ENCODE peak calls at places on chromosomes 2 and 18, in seven cellular contexts. One of them, this sample, is unnamed.

GRCh38 chr2:235004289-235004903 is 52.6 kb downstream of the SH3BP4 start:
- DNase-seq in fibroblast of mammary gland: no peak
- DNase-seq in stimulated activated naive B cell treated with anti-CD40 and anti-IgM and Interleukin-4, amounts not matched to agents 10 μg/mL and 1 μg/mL and 100 μg/mL, for 72 hours: no peak
- DNase-seq in NCI-H1092: no peak
- DNase-seq in stimulated activated CD4-positive, alpha-beta T cell treated with anti-CD3 and anti-CD28 coated beads, Interleukin-4, amount 100 ng/mL, for 1 hour: no peak
- DNase-seq in AML-193: no peak
- DNase-seq in adrenal gland: no peak
- DNase-seq in this sample: no peak

GRCh38 chr2:101777337-101777736 is 79.8 kb downstream of the MAP4K4 start:
- DNase-seq in fibroblast of mammary gland: no peak
- DNase-seq in stimulated activated naive B cell treated with anti-CD40 and anti-IgM and Interleukin-4, amounts not matched to agents 10 μg/mL and 1 μg/mL and 100 μg/mL, for 72 hours: no peak
- DNase-seq in NCI-H1092: no peak
- DNase-seq in stimulated activated CD4-positive, alpha-beta T cell treated with anti-CD3 and anti-CD28 coated beads, Interleukin-4, amount 100 ng/mL, for 1 hour: no peak
- DNase-seq in AML-193: no peak
- DNase-seq in adrenal gland: no peak
- DNase-seq in this sample: no peak

GRCh38 chr2:203077458-203077857 is 62.8 kb downstream of the NBEAL1 start:
- DNase-seq in fibroblast of mammary gland: peak; percentile 40
- DNase-seq in stimulated activated naive B cell treated with anti-CD40 and anti-IgM and Interleukin-4, amounts not matched to agents 10 μg/mL and 1 μg/mL and 100 μg/mL, for 72 hours: no peak
- DNase-seq in NCI-H1092: no peak
- DNase-seq in stimulated activated CD4-positive, alpha-beta T cell treated with anti-CD3 and anti-CD28 coated beads, Interleukin-4, amount 100 ng/mL, for 1 hour: no peak
- DNase-seq in AML-193: no peak
- DNase-seq in adrenal gland: no peak
- DNase-seq in this sample: no peak

GRCh38 chr2:23549821-23550535 is 165.0 kb downstream of the KLHL29 start:
- DNase-seq in fibroblast of mammary gland: no peak
- DNase-seq in stimulated activated naive B cell treated with anti-CD40 and anti-IgM and Interleukin-4, amounts not matched to agents 10 μg/mL and 1 μg/mL and 100 μg/mL, for 72 hours: no peak
- DNase-seq in NCI-H1092: peak; percentile 24
- DNase-seq in stimulated activated CD4-positive, alpha-beta T cell treated with anti-CD3 and anti-CD28 coated beads, Interleukin-4, amount 100 ng/mL, for 1 hour: no peak
- DNase-seq in AML-193: no peak
- DNase-seq in adrenal gland: peak; percentile 66
- DNase-seq in this sample: no peak

GRCh38 chr2:113167115-113167932 is 6.4 kb upstream of the PSD4 start:
- DNase-seq in fibroblast of mammary gland: no peak
- DNase-seq in stimulated activated naive B cell treated with anti-CD40 and anti-IgM and Interleukin-4, amounts not matched to agents 10 μg/mL and 1 μg/mL and 100 μg/mL, for 72 hours: no peak
- DNase-seq in NCI-H1092: no peak
- DNase-seq in stimulated activated CD4-positive, alpha-beta T cell treated with anti-CD3 and anti-CD28 coated beads, Interleukin-4, amount 100 ng/mL, for 1 hour: peak; percentile 43
- DNase-seq in AML-193: no peak
- DNase-seq in adrenal gland: peak; percentile 92
- DNase-seq in this sample: no peak

GRCh38 chr2:212266310-212266709 is 272.3 kb downstream of the ERBB4 start:
- DNase-seq in fibroblast of mammary gland: no peak
- DNase-seq in stimulated activated naive B cell treated with anti-CD40 and anti-IgM and Interleukin-4, amounts not matched to agents 10 μg/mL and 1 μg/mL and 100 μg/mL, for 72 hours: no peak
- DNase-seq in NCI-H1092: no peak
- DNase-seq in stimulated activated CD4-positive, alpha-beta T cell treated with anti-CD3 and anti-CD28 coated beads, Interleukin-4, amount 100 ng/mL, for 1 hour: no peak
- DNase-seq in AML-193: no peak
- DNase-seq in adrenal gland: no peak
- DNase-seq in this sample: no peak

GRCh38 chr18:77123313-77124231 is 9.0 kb downstream of the MBP start:
- DNase-seq in fibroblast of mammary gland: no peak
- DNase-seq in stimulated activated naive B cell treated with anti-CD40 and anti-IgM and Interleukin-4, amounts not matched to agents 10 μg/mL and 1 μg/mL and 100 μg/mL, for 72 hours: no peak
- DNase-seq in NCI-H1092: no peak
- DNase-seq in stimulated activated CD4-positive, alpha-beta T cell treated with anti-CD3 and anti-CD28 coated beads, Interleukin-4, amount 100 ng/mL, for 1 hour: no peak
- DNase-seq in AML-193: no peak
- DNase-seq in adrenal gland: peak; percentile 38
- DNase-seq in this sample: no peak

GRCh38 chr2:89829828-89830227 is 1138.4 kb downstream of the RPIA start:
- DNase-seq in fibroblast of mammary gland: no peak
- DNase-seq in stimulated activated naive B cell treated with anti-CD40 and anti-IgM and Interleukin-4, amounts not matched to agents 10 μg/mL and 1 μg/mL and 100 μg/mL, for 72 hours: no peak
- DNase-seq in NCI-H1092: no peak
- DNase-seq in stimulated activated CD4-positive, alpha-beta T cell treated with anti-CD3 and anti-CD28 coated beads, Interleukin-4, amount 100 ng/mL, for 1 hour: no peak
- DNase-seq in AML-193: no peak
- DNase-seq in adrenal gland: no peak
- DNase-seq in this sample: no peak

GRCh38 chr2:235724964-235725603 is 231.2 kb downstream of the AGAP1 start:
- DNase-seq in fibroblast of mammary gland: peak; percentile 35
- DNase-seq in stimulated activated naive B cell treated with anti-CD40 and anti-IgM and Interleukin-4, amounts not matched to agents 10 μg/mL and 1 μg/mL and 100 μg/mL, for 72 hours: no peak
- DNase-seq in NCI-H1092: no peak
- DNase-seq in stimulated activated CD4-positive, alpha-beta T cell treated with anti-CD3 and anti-CD28 coated beads, Interleukin-4, amount 100 ng/mL, for 1 hour: no peak
- DNase-seq in AML-193: no peak
- DNase-seq in adrenal gland: no peak
- DNase-seq in this sample: peak; percentile 71

GRCh38 chr18:58671941-58672565 is 788 bp downstream of the MALT1 start:
- DNase-seq in fibroblast of mammary gland: peak; percentile 53
- DNase-seq in stimulated activated naive B cell treated with anti-CD40 and anti-IgM and Interleukin-4, amounts not matched to agents 10 μg/mL and 1 μg/mL and 100 μg/mL, for 72 hours: no peak
- DNase-seq in NCI-H1092: no peak
- DNase-seq in stimulated activated CD4-positive, alpha-beta T cell treated with anti-CD3 and anti-CD28 coated beads, Interleukin-4, amount 100 ng/mL, for 1 hour: no peak
- DNase-seq in AML-193: peak; percentile 22
- DNase-seq in adrenal gland: peak; percentile 54
- DNase-seq in this sample: no peak

GRCh38 chr2:26876260-26876659 is 28.3 kb downstream of the DPYSL5 start:
- DNase-seq in fibroblast of mammary gland: no peak
- DNase-seq in stimulated activated naive B cell treated with anti-CD40 and anti-IgM and Interleukin-4, amounts not matched to agents 10 μg/mL and 1 μg/mL and 100 μg/mL, for 72 hours: no peak
- DNase-seq in NCI-H1092: no peak
- DNase-seq in stimulated activated CD4-positive, alpha-beta T cell treated with anti-CD3 and anti-CD28 coated beads, Interleukin-4, amount 100 ng/mL, for 1 hour: no peak
- DNase-seq in AML-193: no peak
- DNase-seq in adrenal gland: no peak
- DNase-seq in this sample: no peak

GRCh38 chr2:205366336-205367060 is 315.8 kb upstream of the NRP2 start:
- DNase-seq in fibroblast of mammary gland: no peak
- DNase-seq in stimulated activated naive B cell treated with anti-CD40 and anti-IgM and Interleukin-4, amounts not matched to agents 10 μg/mL and 1 μg/mL and 100 μg/mL, for 72 hours: no peak
- DNase-seq in NCI-H1092: no peak
- DNase-seq in stimulated activated CD4-positive, alpha-beta T cell treated with anti-CD3 and anti-CD28 coated beads, Interleukin-4, amount 100 ng/mL, for 1 hour: no peak
- DNase-seq in AML-193: no peak
- DNase-seq in adrenal gland: no peak
- DNase-seq in this sample: no peak

GRCh38 chr18:8960740-8961657 is 141.5 kb upstream of the NDUFV2 start:
- DNase-seq in fibroblast of mammary gland: peak; percentile 85
- DNase-seq in stimulated activated naive B cell treated with anti-CD40 and anti-IgM and Interleukin-4, amounts not matched to agents 10 μg/mL and 1 μg/mL and 100 μg/mL, for 72 hours: no peak
- DNase-seq in NCI-H1092: no peak
- DNase-seq in stimulated activated CD4-positive, alpha-beta T cell treated with anti-CD3 and anti-CD28 coated beads, Interleukin-4, amount 100 ng/mL, for 1 hour: no peak
- DNase-seq in AML-193: no peak
- DNase-seq in adrenal gland: no peak
- DNase-seq in this sample: no peak

GRCh38 chr2:109355192-109355843 is 226.3 kb downstream of the SH3RF3 start:
- DNase-seq in fibroblast of mammary gland: no peak
- DNase-seq in stimulated activated naive B cell treated with anti-CD40 and anti-IgM and Interleukin-4, amounts not matched to agents 10 μg/mL and 1 μg/mL and 100 μg/mL, for 72 hours: no peak
- DNase-seq in NCI-H1092: no peak
- DNase-seq in stimulated activated CD4-positive, alpha-beta T cell treated with anti-CD3 and anti-CD28 coated beads, Interleukin-4, amount 100 ng/mL, for 1 hour: no peak
- DNase-seq in AML-193: no peak
- DNase-seq in adrenal gland: peak; percentile 33
- DNase-seq in this sample: no peak

GRCh38 chr2:182548031-182548950 is 121.5 kb upstream of the PDE1A start:
- DNase-seq in fibroblast of mammary gland: peak; percentile 35
- DNase-seq in stimulated activated naive B cell treated with anti-CD40 and anti-IgM and Interleukin-4, amounts not matched to agents 10 μg/mL and 1 μg/mL and 100 μg/mL, for 72 hours: no peak
- DNase-seq in NCI-H1092: no peak
- DNase-seq in stimulated activated CD4-positive, alpha-beta T cell treated with anti-CD3 and anti-CD28 coated beads, Interleukin-4, amount 100 ng/mL, for 1 hour: no peak
- DNase-seq in AML-193: no peak
- DNase-seq in adrenal gland: no peak
- DNase-seq in this sample: no peak

GRCh38 chr2:85470850-85471800 is 52.6 kb downstream of the SH2D6 start:
- DNase-seq in fibroblast of mammary gland: peak; percentile 20
- DNase-seq in stimulated activated naive B cell treated with anti-CD40 and anti-IgM and Interleukin-4, amounts not matched to agents 10 μg/mL and 1 μg/mL and 100 μg/mL, for 72 hours: no peak
- DNase-seq in NCI-H1092: no peak
- DNase-seq in stimulated activated CD4-positive, alpha-beta T cell treated with anti-CD3 and anti-CD28 coated beads, Interleukin-4, amount 100 ng/mL, for 1 hour: no peak
- DNase-seq in AML-193: no peak
- DNase-seq in adrenal gland: no peak
- DNase-seq in this sample: no peak

GRCh38 chr2:26150243-26150642 is 22.6 kb upstream of the GAREM2 start:
- DNase-seq in fibroblast of mammary gland: no peak
- DNase-seq in stimulated activated naive B cell treated with anti-CD40 and anti-IgM and Interleukin-4, amounts not matched to agents 10 μg/mL and 1 μg/mL and 100 μg/mL, for 72 hours: no peak
- DNase-seq in NCI-H1092: no peak
- DNase-seq in stimulated activated CD4-positive, alpha-beta T cell treated with anti-CD3 and anti-CD28 coated beads, Interleukin-4, amount 100 ng/mL, for 1 hour: no peak
- DNase-seq in AML-193: no peak
- DNase-seq in adrenal gland: no peak
- DNase-seq in this sample: no peak

GRCh38 chr2:59627599-59627998 is 925.9 kb downstream of the BCL11A start:
- DNase-seq in fibroblast of mammary gland: no peak
- DNase-seq in stimulated activated naive B cell treated with anti-CD40 and anti-IgM and Interleukin-4, amounts not matched to agents 10 μg/mL and 1 μg/mL and 100 μg/mL, for 72 hours: no peak
- DNase-seq in NCI-H1092: no peak
- DNase-seq in stimulated activated CD4-positive, alpha-beta T cell treated with anti-CD3 and anti-CD28 coated beads, Interleukin-4, amount 100 ng/mL, for 1 hour: no peak
- DNase-seq in AML-193: no peak
- DNase-seq in adrenal gland: no peak
- DNase-seq in this sample: no peak

GRCh38 chr18:73636355-73636754 is 511.3 kb downstream of the FBXO15 start:
- DNase-seq in fibroblast of mammary gland: no peak
- DNase-seq in stimulated activated naive B cell treated with anti-CD40 and anti-IgM and Interleukin-4, amounts not matched to agents 10 μg/mL and 1 μg/mL and 100 μg/mL, for 72 hours: no peak
- DNase-seq in NCI-H1092: no peak
- DNase-seq in stimulated activated CD4-positive, alpha-beta T cell treated with anti-CD3 and anti-CD28 coated beads, Interleukin-4, amount 100 ng/mL, for 1 hour: no peak
- DNase-seq in AML-193: no peak
- DNase-seq in adrenal gland: no peak
- DNase-seq in this sample: no peak

GRCh38 chr2:2834530-2835254 is 503.6 kb upstream of the MYT1L start:
- DNase-seq in fibroblast of mammary gland: no peak
- DNase-seq in stimulated activated naive B cell treated with anti-CD40 and anti-IgM and Interleukin-4, amounts not matched to agents 10 μg/mL and 1 μg/mL and 100 μg/mL, for 72 hours: no peak
- DNase-seq in NCI-H1092: no peak
- DNase-seq in stimulated activated CD4-positive, alpha-beta T cell treated with anti-CD3 and anti-CD28 coated beads, Interleukin-4, amount 100 ng/mL, for 1 hour: no peak
- DNase-seq in AML-193: no peak
- DNase-seq in adrenal gland: peak; percentile 36
- DNase-seq in this sample: no peak

GRCh38 chr2:39851691-39852110 is 72.6 kb upstream of the THUMPD2 start:
- DNase-seq in fibroblast of mammary gland: peak; percentile 50
- DNase-seq in stimulated activated naive B cell treated with anti-CD40 and anti-IgM and Interleukin-4, amounts not matched to agents 10 μg/mL and 1 μg/mL and 100 μg/mL, for 72 hours: no peak
- DNase-seq in NCI-H1092: no peak
- DNase-seq in stimulated activated CD4-positive, alpha-beta T cell treated with anti-CD3 and anti-CD28 coated beads, Interleukin-4, amount 100 ng/mL, for 1 hour: no peak
- DNase-seq in AML-193: no peak
- DNase-seq in adrenal gland: no peak
- DNase-seq in this sample: no peak

GRCh38 chr2:235031686-235032373 is 80.0 kb downstream of the SH3BP4 start:
- DNase-seq in fibroblast of mammary gland: no peak
- DNase-seq in stimulated activated naive B cell treated with anti-CD40 and anti-IgM and Interleukin-4, amounts not matched to agents 10 μg/mL and 1 μg/mL and 100 μg/mL, for 72 hours: no peak
- DNase-seq in NCI-H1092: no peak
- DNase-seq in stimulated activated CD4-positive, alpha-beta T cell treated with anti-CD3 and anti-CD28 coated beads, Interleukin-4, amount 100 ng/mL, for 1 hour: no peak
- DNase-seq in AML-193: no peak
- DNase-seq in adrenal gland: no peak
- DNase-seq in this sample: no peak

GRCh38 chr2:97691166-97691565 is 21.7 kb downstream of the C2orf92 start:
- DNase-seq in fibroblast of mammary gland: no peak
- DNase-seq in stimulated activated naive B cell treated with anti-CD40 and anti-IgM and Interleukin-4, amounts not matched to agents 10 μg/mL and 1 μg/mL and 100 μg/mL, for 72 hours: no peak
- DNase-seq in NCI-H1092: no peak
- DNase-seq in stimulated activated CD4-positive, alpha-beta T cell treated with anti-CD3 and anti-CD28 coated beads, Interleukin-4, amount 100 ng/mL, for 1 hour: no peak
- DNase-seq in AML-193: no peak
- DNase-seq in adrenal gland: no peak
- DNase-seq in this sample: no peak

GRCh38 chr2:199223791-199224190 is 233.9 kb downstream of the SATB2 start:
- DNase-seq in fibroblast of mammary gland: peak; percentile 69
- DNase-seq in stimulated activated naive B cell treated with anti-CD40 and anti-IgM and Interleukin-4, amounts not matched to agents 10 μg/mL and 1 μg/mL and 100 μg/mL, for 72 hours: no peak
- DNase-seq in NCI-H1092: no peak
- DNase-seq in stimulated activated CD4-positive, alpha-beta T cell treated with anti-CD3 and anti-CD28 coated beads, Interleukin-4, amount 100 ng/mL, for 1 hour: no peak
- DNase-seq in AML-193: no peak
- DNase-seq in adrenal gland: no peak
- DNase-seq in this sample: no peak

GRCh38 chr2:159921752-159922404 is 123.9 kb upstream of the CD302 start:
- DNase-seq in fibroblast of mammary gland: peak; percentile 74
- DNase-seq in stimulated activated naive B cell treated with anti-CD40 and anti-IgM and Interleukin-4, amounts not matched to agents 10 μg/mL and 1 μg/mL and 100 μg/mL, for 72 hours: peak; percentile 72
- DNase-seq in NCI-H1092: no peak
- DNase-seq in stimulated activated CD4-positive, alpha-beta T cell treated with anti-CD3 and anti-CD28 coated beads, Interleukin-4, amount 100 ng/mL, for 1 hour: peak; percentile 81
- DNase-seq in AML-193: peak; percentile 38
- DNase-seq in adrenal gland: peak; percentile 85
- DNase-seq in this sample: peak; percentile 80

GRCh38 chr2:114518738-114519137 is 76.3 kb downstream of the DPP10 start:
- DNase-seq in fibroblast of mammary gland: no peak
- DNase-seq in stimulated activated naive B cell treated with anti-CD40 and anti-IgM and Interleukin-4, amounts not matched to agents 10 μg/mL and 1 μg/mL and 100 μg/mL, for 72 hours: no peak
- DNase-seq in NCI-H1092: no peak
- DNase-seq in stimulated activated CD4-positive, alpha-beta T cell treated with anti-CD3 and anti-CD28 coated beads, Interleukin-4, amount 100 ng/mL, for 1 hour: no peak
- DNase-seq in AML-193: no peak
- DNase-seq in adrenal gland: no peak
- DNase-seq in this sample: no peak

GRCh38 chr2:49861821-49862220 is 707.5 kb upstream of the FSHR start:
- DNase-seq in fibroblast of mammary gland: no peak
- DNase-seq in stimulated activated naive B cell treated with anti-CD40 and anti-IgM and Interleukin-4, amounts not matched to agents 10 μg/mL and 1 μg/mL and 100 μg/mL, for 72 hours: no peak
- DNase-seq in NCI-H1092: no peak
- DNase-seq in stimulated activated CD4-positive, alpha-beta T cell treated with anti-CD3 and anti-CD28 coated beads, Interleukin-4, amount 100 ng/mL, for 1 hour: no peak
- DNase-seq in AML-193: no peak
- DNase-seq in adrenal gland: no peak
- DNase-seq in this sample: no peak

GRCh38 chr2:1663621-1664020 is 80.7 kb downstream of the PXDN start:
- DNase-seq in fibroblast of mammary gland: no peak
- DNase-seq in stimulated activated naive B cell treated with anti-CD40 and anti-IgM and Interleukin-4, amounts not matched to agents 10 μg/mL and 1 μg/mL and 100 μg/mL, for 72 hours: no peak
- DNase-seq in NCI-H1092: no peak
- DNase-seq in stimulated activated CD4-positive, alpha-beta T cell treated with anti-CD3 and anti-CD28 coated beads, Interleukin-4, amount 100 ng/mL, for 1 hour: no peak
- DNase-seq in AML-193: no peak
- DNase-seq in adrenal gland: peak; percentile 40
- DNase-seq in this sample: peak; percentile 17

GRCh38 chr2:231099918-231100317 is 24.9 kb downstream of the HTR2B start:
- DNase-seq in fibroblast of mammary gland: no peak
- DNase-seq in stimulated activated naive B cell treated with anti-CD40 and anti-IgM and Interleukin-4, amounts not matched to agents 10 μg/mL and 1 μg/mL and 100 μg/mL, for 72 hours: no peak
- DNase-seq in NCI-H1092: no peak
- DNase-seq in stimulated activated CD4-positive, alpha-beta T cell treated with anti-CD3 and anti-CD28 coated beads, Interleukin-4, amount 100 ng/mL, for 1 hour: no peak
- DNase-seq in AML-193: no peak
- DNase-seq in adrenal gland: no peak
- DNase-seq in this sample: no peak

GRCh38 chr2:30421551-30422436 is 25.3 kb upstream of the LCLAT1 start:
- DNase-seq in fibroblast of mammary gland: peak; percentile 90
- DNase-seq in stimulated activated naive B cell treated with anti-CD40 and anti-IgM and Interleukin-4, amounts not matched to agents 10 μg/mL and 1 μg/mL and 100 μg/mL, for 72 hours: no peak
- DNase-seq in NCI-H1092: peak; percentile 20
- DNase-seq in stimulated activated CD4-positive, alpha-beta T cell treated with anti-CD3 and anti-CD28 coated beads, Interleukin-4, amount 100 ng/mL, for 1 hour: peak; percentile 29
- DNase-seq in AML-193: no peak
- DNase-seq in adrenal gland: no peak
- DNase-seq in this sample: no peak

GRCh38 chr2:3403587-3404334 is 24.3 kb downstream of the TRAPPC12 start:
- DNase-seq in fibroblast of mammary gland: no peak
- DNase-seq in stimulated activated naive B cell treated with anti-CD40 and anti-IgM and Interleukin-4, amounts not matched to agents 10 μg/mL and 1 μg/mL and 100 μg/mL, for 72 hours: no peak
- DNase-seq in NCI-H1092: no peak
- DNase-seq in stimulated activated CD4-positive, alpha-beta T cell treated with anti-CD3 and anti-CD28 coated beads, Interleukin-4, amount 100 ng/mL, for 1 hour: no peak
- DNase-seq in AML-193: no peak
- DNase-seq in adrenal gland: peak; percentile 64
- DNase-seq in this sample: no peak

GRCh38 chr2:235378261-235378660 is 115.6 kb upstream of the AGAP1 start:
- DNase-seq in fibroblast of mammary gland: peak; percentile 34
- DNase-seq in stimulated activated naive B cell treated with anti-CD40 and anti-IgM and Interleukin-4, amounts not matched to agents 10 μg/mL and 1 μg/mL and 100 μg/mL, for 72 hours: no peak
- DNase-seq in NCI-H1092: no peak
- DNase-seq in stimulated activated CD4-positive, alpha-beta T cell treated with anti-CD3 and anti-CD28 coated beads, Interleukin-4, amount 100 ng/mL, for 1 hour: no peak
- DNase-seq in AML-193: no peak
- DNase-seq in adrenal gland: no peak
- DNase-seq in this sample: no peak

GRCh38 chr2:46657042-46657504 is 177.7 kb downstream of the TMEM247 start:
- DNase-seq in fibroblast of mammary gland: peak; percentile 84
- DNase-seq in stimulated activated naive B cell treated with anti-CD40 and anti-IgM and Interleukin-4, amounts not matched to agents 10 μg/mL and 1 μg/mL and 100 μg/mL, for 72 hours: no peak
- DNase-seq in NCI-H1092: peak; percentile 3
- DNase-seq in stimulated activated CD4-positive, alpha-beta T cell treated with anti-CD3 and anti-CD28 coated beads, Interleukin-4, amount 100 ng/mL, for 1 hour: no peak
- DNase-seq in AML-193: peak; percentile 35
- DNase-seq in adrenal gland: peak; percentile 83
- DNase-seq in this sample: peak; percentile 82

GRCh38 chr2:32484907-32485306 is 128.1 kb downstream of the BIRC6 start:
- DNase-seq in fibroblast of mammary gland: peak; percentile 97
- DNase-seq in stimulated activated naive B cell treated with anti-CD40 and anti-IgM and Interleukin-4, amounts not matched to agents 10 μg/mL and 1 μg/mL and 100 μg/mL, for 72 hours: no peak
- DNase-seq in NCI-H1092: no peak
- DNase-seq in stimulated activated CD4-positive, alpha-beta T cell treated with anti-CD3 and anti-CD28 coated beads, Interleukin-4, amount 100 ng/mL, for 1 hour: no peak
- DNase-seq in AML-193: peak; percentile 93
- DNase-seq in adrenal gland: no peak
- DNase-seq in this sample: no peak

GRCh38 chr2:31945572-31945935 is 65.3 kb downstream of the MEMO1 start:
- DNase-seq in fibroblast of mammary gland: no peak
- DNase-seq in stimulated activated naive B cell treated with anti-CD40 and anti-IgM and Interleukin-4, amounts not matched to agents 10 μg/mL and 1 μg/mL and 100 μg/mL, for 72 hours: no peak
- DNase-seq in NCI-H1092: no peak
- DNase-seq in stimulated activated CD4-positive, alpha-beta T cell treated with anti-CD3 and anti-CD28 coated beads, Interleukin-4, amount 100 ng/mL, for 1 hour: no peak
- DNase-seq in AML-193: no peak
- DNase-seq in adrenal gland: no peak
- DNase-seq in this sample: no peak

GRCh38 chr2:17270894-17271293 is 247.3 kb downstream of the RAD51AP2 start:
- DNase-seq in fibroblast of mammary gland: no peak
- DNase-seq in stimulated activated naive B cell treated with anti-CD40 and anti-IgM and Interleukin-4, amounts not matched to agents 10 μg/mL and 1 μg/mL and 100 μg/mL, for 72 hours: no peak
- DNase-seq in NCI-H1092: no peak
- DNase-seq in stimulated activated CD4-positive, alpha-beta T cell treated with anti-CD3 and anti-CD28 coated beads, Interleukin-4, amount 100 ng/mL, for 1 hour: no peak
- DNase-seq in AML-193: no peak
- DNase-seq in adrenal gland: no peak
- DNase-seq in this sample: no peak

GRCh38 chr2:4678937-4679336 is 975.6 kb downstream of the DCDC2C start:
- DNase-seq in fibroblast of mammary gland: no peak
- DNase-seq in stimulated activated naive B cell treated with anti-CD40 and anti-IgM and Interleukin-4, amounts not matched to agents 10 μg/mL and 1 μg/mL and 100 μg/mL, for 72 hours: no peak
- DNase-seq in NCI-H1092: no peak
- DNase-seq in stimulated activated CD4-positive, alpha-beta T cell treated with anti-CD3 and anti-CD28 coated beads, Interleukin-4, amount 100 ng/mL, for 1 hour: no peak
- DNase-seq in AML-193: no peak
- DNase-seq in adrenal gland: no peak
- DNase-seq in this sample: no peak

GRCh38 chr18:25672490-25672889 is 320.5 kb upstream of the ZNF521 start:
- DNase-seq in fibroblast of mammary gland: no peak
- DNase-seq in stimulated activated naive B cell treated with anti-CD40 and anti-IgM and Interleukin-4, amounts not matched to agents 10 μg/mL and 1 μg/mL and 100 μg/mL, for 72 hours: no peak
- DNase-seq in NCI-H1092: no peak
- DNase-seq in stimulated activated CD4-positive, alpha-beta T cell treated with anti-CD3 and anti-CD28 coated beads, Interleukin-4, amount 100 ng/mL, for 1 hour: no peak
- DNase-seq in AML-193: no peak
- DNase-seq in adrenal gland: no peak
- DNase-seq in this sample: no peak

This sample was measured in tibial artery.